ENCODE peak calls at places on chromosomes 2 and 18, in nine cellular contexts. P is Karpas-422, E is EL, C is NCI-H2171, U is NCI-H446 treated with DMSO at 0.1 percent for 48 hours, O is Calu3, W is GM06990, N is foreskin fibroblast, S is iPS DF 6.9. K is an unnamed sample.

GRCh38 chr18:10318686-10318960 is 135.8 kb upstream of the APCDD1 start:
- DNase-seq in P (no peak), S (no peak), N (peak; percentile 60), C (no peak), O (no peak), U (no peak), W (no peak), E (peak; percentile 19), K (no peak)

GRCh38 chr2:109702250-109702985 is 88.3 kb downstream of the SOWAHC start:
- DNase-seq in P (no peak), E (peak; percentile 82), W (no peak), U (no peak), N (peak; percentile 55), O (peak; percentile 50), C (no peak), S (no peak), K (no peak)

GRCh38 chr2:128714285-128714684 is 395.6 kb upstream of the HS6ST1 start:
- DNase-seq in N (no peak), C (no peak), U (no peak), P (no peak), O (no peak), E (no peak), S (no peak), W (no peak), K (no peak)

GRCh38 chr2:202278944-202279343 is 13.4 kb downstream of the NOP58 start:
- DNase-seq in C (no peak), O (no peak), E (peak; percentile 53), W (no peak), U (peak; percentile 41), P (peak; percentile 43), N (no peak), S (no peak), K (peak; percentile 42)

GRCh38 chr18:54807303-54807702 is 21.0 kb upstream of the RAB27B start:
- DNase-seq in E (no peak), S (no peak), C (no peak), W (no peak), P (no peak), N (no peak), U (no peak), O (no peak), K (no peak)

GRCh38 chr2:48398285-48399135 is 131.4 kb upstream of the STON1 start:
- DNase-seq in C (no peak), W (no peak), S (no peak), N (no peak), U (peak; percentile 50), P (no peak), E (no peak), O (no peak), K (no peak)

GRCh38 chr18:52903858-52904257 is 563.9 kb downstream of the DCC start:
- DNase-seq in O (no peak), S (peak; percentile 27), P (peak; percentile 62), E (no peak), N (peak; percentile 0), U (peak; percentile 48), W (no peak), C (no peak), K (no peak)

GRCh38 chr2:30776831-30777652 is 30.2 kb downstream of the CAPN13 start:
- DNase-seq in O (no peak), E (no peak), W (no peak), C (no peak), U (no peak), N (no peak), P (no peak), S (no peak), K (no peak)

GRCh38 chr18:4270988-4271387 is 184.1 kb downstream of the DLGAP1 start:
- DNase-seq in O (no peak), N (no peak), W (no peak), C (no peak), U (no peak), S (no peak), P (no peak), E (no peak), K (no peak)

GRCh38 chr18:54845788-54846187 is 17.5 kb downstream of the RAB27B start:
- DNase-seq in E (peak; percentile 27), S (no peak), W (no peak), C (no peak), O (no peak), U (no peak), N (peak; percentile 30), P (no peak), K (peak; percentile 15)

GRCh38 chr2:163665817-163666216 is 70.0 kb downstream of the FIGN start:
- DNase-seq in P (no peak), U (no peak), N (peak; percentile 34), C (no peak), O (no peak), E (peak; percentile 28), W (no peak), S (no peak), K (peak; percentile 16)

GRCh38 chr2:203498161-203498560 is 36.9 kb downstream of the RAPH1 start:
- DNase-seq in O (no peak), W (no peak), S (no peak), C (no peak), N (peak; percentile 62), U (no peak), P (no peak), E (peak; percentile 80), K (peak; percentile 17)